ENCODE peak calls at places on chromosome 10, in seven cellular contexts. U is HCT116; D is CD8-positive, alpha-beta T cell; E is psoas muscle; N is uterus; T is transverse colon; Y is sigmoid colon. K is an unnamed sample. For H3K36me3, the result is how much of the 10 kb centered on the place peaks cover.

GRCh38 chr10:120705306-120705705 is 145.9 kb upstream of the WDR11 start:
- DNase-seq in U (no peak), D (no peak), E (no peak), N (no peak), T (no peak), Y (no peak), K (no peak)

GRCh38 chr10:271201-271600 is 135.9 kb downstream of the ZMYND11 start:
- DNase-seq in U (no peak), D (no peak), E (no peak), N (no peak), T (no peak), Y (no peak), K (no peak)

GRCh38 chr10:11600280-11600679 is 11.2 kb downstream of the USP6NL start:
- DNase-seq in U (no peak), D (no peak), E (no peak), N (no peak), T (no peak), Y (no peak), K (no peak)

GRCh38 chr10:127275793-127276415 is 79.5 kb upstream of the INSYN2A start:
- DNase-seq in U (no peak), D (no peak), E (no peak), N (no peak), T (no peak), Y (no peak), K (no peak)

GRCh38 chr10:124711145-124711544 is 33.0 kb downstream of the FAM53B start:
- DNase-seq in U (no peak), D (no peak), E (peak), N (no peak), T (no peak), Y (no peak), K (no peak)

GRCh38 chr10:124708922-124709520 is 35.2 kb downstream of the FAM53B start:
- DNase-seq in U (no peak), D (no peak), E (peak), N (no peak), T (no peak), Y (no peak), K (no peak)

GRCh38 chr10:124180044-124180745 is 86.8 kb upstream of the CHST15 start:
- DNase-seq in U (no peak), D (no peak), E (no peak), N (no peak), T (no peak), Y (no peak), K (no peak)

GRCh38 chr10:86343761-86344160 is 22.8 kb downstream of the GRID1 start:
- DNase-seq in U (no peak), D (no peak), E (no peak), N (no peak), T (no peak), Y (peak), K (no peak)

GRCh38 chr10:62082729-62083412 is 181.4 kb downstream of the ARID5B start:
- DNase-seq in U (no peak), D (peak), E (no peak), N (no peak), T (peak), Y (no peak), K (no peak)

GRCh38 chr10:27607591-27607990 is 103.5 kb downstream of the RAB18 start:
- DNase-seq in U (no peak), D (no peak), E (no peak), N (no peak), T (no peak), Y (no peak), K (no peak)

GRCh38 chr10:74936577-74937445 is 110.4 kb downstream of the KAT6B start:
- DNase-seq in U (no peak), D (no peak), E (no peak), N (no peak), T (no peak), Y (no peak), K (no peak)

GRCh38 chr10:24983946-24984345 is 31.5 kb upstream of the PRTFDC1 start:
- DNase-seq in U (no peak), D (no peak), E (no peak), N (no peak), T (no peak), Y (no peak), K (no peak)

GRCh38 chr10:110969183-110969582 is 49.8 kb downstream of the SHOC2 start:
- DNase-seq in U (no peak), D (no peak), E (no peak), N (no peak), T (no peak), Y (no peak), K (no peak)

GRCh38 chr10:92180326-92180881 is 110.5 kb downstream of the CPEB3 start:
- DNase-seq in U (no peak), D (no peak), E (no peak), N (no peak), T (no peak), Y (no peak), K (no peak)

GRCh38 chr10:79608505-79609375 is 2.0 kb upstream of the SFTPA1 start:
- DNase-seq in U (peak), D (peak), E (no peak), N (no peak), T (peak), Y (peak), K (no peak)
- TF ChIP-seq CTCF in U (peak), D (peak), E (peak), N (peak), T (peak), Y (peak), K (peak)

GRCh38 chr10:119677126-119677525 is 25.9 kb downstream of the BAG3 start:
- DNase-seq in U (no peak), D (no peak), E (no peak), N (no peak), T (no peak), Y (no peak), K (peak)
- H3K36me3 ChIP-seq in U (under half), D (under half), E (half or more), N (under half), T (under half), Y (half or more), K (under half)

GRCh38 chr10:22370320-22370719 is 25.0 kb downstream of the SPAG6 start:
- DNase-seq in U (no peak), D (no peak), E (no peak), N (no peak), T (no peak), Y (no peak), K (no peak)
- H3K4me3 ChIP-seq in U (no peak), D (no peak), E (no peak), N (no peak), T (no peak), Y (no peak), K (no peak)

DNA sequence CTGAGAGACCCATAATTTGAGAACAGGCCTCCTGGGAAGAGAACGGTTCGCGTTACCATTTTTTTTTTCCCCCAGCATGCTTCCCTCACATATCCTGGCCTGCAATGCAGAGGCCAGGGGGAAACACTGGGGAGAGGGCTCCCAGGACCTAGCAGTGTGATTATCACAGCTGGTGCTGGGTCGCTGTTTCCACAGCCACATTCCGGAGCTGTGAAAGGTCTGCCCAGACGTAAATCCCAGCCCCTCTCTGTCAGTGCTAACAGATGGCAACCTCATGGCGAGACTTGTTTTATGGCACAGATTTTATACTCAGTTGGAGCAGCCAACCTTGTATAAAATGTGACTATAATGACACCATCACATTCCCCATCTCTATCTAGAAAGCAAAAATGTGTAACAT is 150.5 kb downstream of the PLXDC2 start:
- DNase-seq in U (no peak), D (no peak), E (no peak), N (no peak), T (no peak), Y (no peak), K (no peak)
- TF ChIP-seq CTCF in U (no peak), D (no peak), E (no peak), N (no peak), T (no peak), Y (no peak), K (no peak)

DNA sequence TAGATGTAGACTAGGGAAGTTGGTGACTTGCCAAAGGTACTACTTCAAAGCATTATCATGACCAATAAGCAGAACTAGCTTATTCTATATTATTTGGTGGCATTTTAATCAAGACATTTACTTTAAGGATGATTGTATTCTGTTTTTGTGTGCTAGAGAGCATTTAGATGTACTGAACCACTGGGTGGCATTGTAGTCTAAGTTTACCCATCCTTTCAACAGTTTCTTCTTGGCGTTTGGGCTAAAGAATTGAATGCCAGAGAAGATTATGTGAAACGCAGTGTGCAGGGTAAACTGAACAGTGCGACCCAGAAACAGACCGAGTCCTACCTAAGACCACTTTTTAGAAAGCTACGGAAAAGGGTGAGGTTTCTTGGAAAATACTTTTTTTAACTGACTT is 26.8 kb downstream of the PRPF18 start:
- DNase-seq in U (no peak), D (no peak), E (no peak), N (no peak), T (no peak), Y (no peak), K (no peak)
- H3K36me3 ChIP-seq in U (under half), D (under half), E (half or more), N (under half), T (under half), Y (half or more), K (under half)

DNA sequence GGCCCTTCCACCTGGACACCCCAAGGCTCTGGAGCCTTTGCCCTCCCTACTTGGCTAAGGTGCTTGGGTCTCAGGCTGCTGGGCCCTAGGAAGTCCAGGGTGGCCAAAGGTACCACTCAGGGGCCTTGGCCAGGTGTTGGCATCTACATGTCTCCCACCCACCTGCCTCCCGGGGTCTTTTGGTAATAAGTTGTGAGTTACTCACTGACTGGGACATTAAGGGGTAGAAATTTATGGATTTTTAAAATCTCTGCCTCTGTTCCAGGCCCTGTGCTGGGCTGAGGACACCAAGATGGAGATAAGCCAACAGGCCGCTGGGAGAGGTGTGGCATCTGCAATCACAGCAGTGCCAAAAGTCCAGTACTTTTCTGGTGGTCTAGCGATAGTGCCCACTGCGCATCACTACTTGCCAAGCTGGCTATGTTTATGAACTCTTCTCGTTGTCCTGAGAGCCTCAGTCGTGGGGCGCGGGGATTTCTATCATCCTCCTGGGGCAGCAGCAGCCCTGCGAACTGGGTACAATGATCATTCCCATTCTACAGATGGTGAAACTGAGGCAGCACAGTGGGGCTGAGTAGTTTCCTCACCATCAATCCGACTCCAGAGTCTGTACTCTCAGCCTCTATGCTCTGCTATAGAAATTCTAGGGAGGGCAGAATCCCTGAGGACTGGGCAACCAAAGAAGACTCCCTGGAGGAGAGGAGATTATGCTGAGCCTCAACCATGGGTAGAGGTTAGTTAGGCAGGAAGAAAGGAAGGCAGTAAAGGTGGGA is 36.2 kb downstream of the TBATA start:
- DNase-seq in U (no peak), D (no peak), E (no peak), N (no peak), T (no peak), Y (peak), K (no peak)
- H3K4me3 ChIP-seq in U (no peak), D (no peak), E (no peak), N (no peak), T (no peak), Y (no peak), K (no peak)

DNA sequence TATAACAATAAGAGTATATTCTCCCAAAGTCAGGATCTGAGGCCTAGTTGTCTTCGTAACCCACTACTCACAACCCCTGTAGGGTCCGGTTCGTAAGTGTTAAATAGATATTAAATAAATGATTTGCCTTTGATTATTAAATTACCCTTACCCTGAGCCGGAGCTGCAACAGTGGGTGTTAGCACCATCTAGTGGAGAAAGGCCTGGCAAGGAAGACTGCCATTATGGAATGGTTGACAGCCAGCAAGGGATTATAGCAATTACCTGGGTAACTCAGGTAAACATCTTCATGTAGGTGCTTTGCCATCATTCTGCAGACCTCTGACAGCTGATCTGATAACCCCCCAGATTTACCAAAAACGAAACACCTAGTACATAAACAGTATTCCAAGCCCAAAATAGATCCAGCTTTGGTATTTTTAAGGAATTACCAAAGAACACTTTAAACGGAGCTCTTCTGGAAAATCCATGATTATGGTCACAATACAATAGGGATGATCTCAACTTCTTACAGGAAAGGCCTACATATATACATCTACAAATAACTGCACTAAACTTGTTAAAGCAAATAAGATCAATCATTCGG is 69.8 kb downstream of the HTR7 start:
- DNase-seq in U (peak), D (peak), E (no peak), N (no peak), T (peak), Y (no peak), K (no peak)
- TF ChIP-seq CTCF in U (peak), D (peak), E (peak), N (peak), T (peak), Y (peak), K (peak)

DNA sequence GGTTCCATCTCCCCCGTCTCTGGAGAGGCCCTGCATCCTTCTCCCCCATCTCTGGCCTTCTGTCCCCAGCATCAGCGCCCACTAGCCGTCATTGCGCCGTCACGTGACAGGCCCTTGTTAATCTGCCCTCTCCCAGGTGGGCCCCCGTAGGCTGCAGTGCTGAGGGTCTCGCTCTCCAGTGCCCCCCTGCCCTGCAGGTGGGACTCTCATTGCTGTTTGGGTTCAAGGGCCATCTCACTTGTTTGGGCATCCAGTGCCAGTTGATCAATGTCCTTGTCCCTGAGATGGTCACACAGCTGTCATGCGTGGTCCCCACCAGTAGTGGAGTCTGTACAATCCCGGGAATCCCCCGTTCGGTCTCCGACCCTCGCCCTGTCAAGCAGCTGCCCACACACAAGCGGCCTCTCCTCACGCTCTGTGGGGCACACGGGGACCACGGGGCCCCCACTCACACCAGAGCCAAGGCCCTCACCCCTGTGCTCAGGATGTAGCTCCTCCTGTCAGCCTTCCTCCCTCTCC is 114.0 kb downstream of the INPP5A start:
- DNase-seq in U (no peak), D (no peak), E (no peak), N (no peak), T (no peak), Y (peak), K (no peak)
- H3K36me3 ChIP-seq in U (under half), D (under half), E (under half), N (under half), T (under half), Y (under half), K (under half)

DNA sequence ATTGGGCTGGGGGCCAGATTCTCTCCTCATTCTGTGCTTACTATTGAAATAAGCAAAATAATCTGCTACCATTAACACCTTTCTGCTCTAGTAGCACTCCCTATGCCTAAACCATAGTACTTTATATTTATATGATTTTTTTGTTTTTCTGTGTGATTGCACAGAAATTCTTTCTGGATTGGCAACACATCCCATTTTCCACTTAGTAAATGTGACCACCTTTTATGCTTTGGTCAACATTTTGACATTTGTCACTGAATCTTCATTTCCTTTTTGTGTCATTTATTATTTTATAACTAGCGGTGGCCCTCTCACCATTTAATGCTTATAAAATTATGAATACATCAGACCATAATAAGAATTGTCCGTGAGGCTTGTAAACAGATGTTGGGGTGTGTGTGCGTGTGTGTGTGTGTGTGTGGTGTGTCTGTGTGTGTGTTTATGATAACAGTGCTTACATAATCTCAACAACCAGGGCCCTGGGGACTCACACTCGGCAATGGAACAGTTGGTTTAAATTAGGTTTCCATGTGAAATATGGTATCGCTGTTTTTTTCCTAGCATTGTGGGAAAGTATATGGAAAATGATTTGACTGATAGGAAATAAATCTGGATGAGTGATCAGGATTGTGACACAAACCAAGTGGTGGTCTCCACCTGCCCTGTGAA is 138.9 kb downstream of the NOC3L start:
- DNase-seq in U (no peak), D (no peak), E (no peak), N (no peak), T (no peak), Y (no peak), K (no peak)
- H3K4me3 ChIP-seq in U (no peak), D (no peak), E (no peak), N (no peak), T (no peak), Y (no peak), K (no peak)

DNA sequence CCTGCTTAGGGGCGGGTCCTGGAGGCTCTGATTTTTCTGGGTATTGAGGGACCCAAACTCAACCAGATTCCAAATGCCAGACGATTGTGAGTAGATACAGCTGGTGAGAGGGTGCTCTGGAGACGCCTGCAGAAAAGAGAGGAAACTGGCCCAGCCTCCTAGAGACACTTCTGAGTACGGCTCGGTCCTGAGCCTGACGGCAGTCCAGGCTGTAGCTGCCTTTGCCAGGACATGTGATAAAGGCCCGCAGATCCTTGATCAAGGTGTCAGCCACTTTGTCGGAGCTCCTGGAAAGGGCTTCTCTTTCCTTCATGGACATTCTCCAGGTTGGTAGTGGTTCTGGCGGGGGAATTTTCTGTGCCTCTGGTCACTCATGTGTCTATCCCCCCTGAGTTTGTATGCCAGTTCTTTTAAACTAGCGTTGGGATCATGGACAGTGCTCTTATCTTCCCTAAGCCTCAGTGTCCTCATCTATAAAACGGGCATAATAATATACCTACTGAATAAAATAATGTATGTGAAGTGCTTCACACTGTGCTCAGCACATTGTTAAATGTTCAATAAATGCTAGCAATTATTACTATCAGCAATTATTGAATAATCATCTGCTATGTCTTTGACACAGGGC is 42.4 kb upstream of the BTRC start:
- DNase-seq in U (no peak), D (no peak), E (no peak), N (no peak), T (no peak), Y (no peak), K (no peak)
- TF ChIP-seq CTCF in U (no peak), D (no peak), E (no peak), N (no peak), T (no peak), Y (no peak), K (no peak)

K was measured in BJ.